ENCODE peak calls at places on chromosome 22, in six cellular contexts. R, E, V, G, Z and T are unnamed samples.

GRCh38 chr22:32555546-32555945 is 80.9 kb downstream of the FBXO7 start:
- DNase-seq in R (no peak), E (no peak), V (no peak), G (no peak), Z (no peak), T (no peak)

GRCh38 chr22:20239951-20240773 is 28.0 kb downstream of the RTN4R start:
- DNase-seq in R (no peak), E (peak; percentile 95), V (no peak), G (no peak), Z (no peak), T (peak; percentile 49)

GRCh38 chr22:27797793-27798525 is 3.6 kb downstream of the MN1 start:
- DNase-seq in R (no peak), E (no peak), V (no peak), G (no peak), Z (no peak), T (no peak)

GRCh38 chr22:45686842-45687241 is 15.2 kb downstream of the ATXN10 start:
- DNase-seq in R (no peak), E (no peak), V (no peak), G (no peak), Z (no peak), T (no peak)

GRCh38 chr22:35306350-35306967 is 6.8 kb downstream of the TOM1 start:
- DNase-seq in R (no peak), E (no peak), V (no peak), G (no peak), Z (no peak), T (no peak)

GRCh38 chr22:21087119-21087518 is 41.4 kb downstream of the LRRC74B start:
- DNase-seq in R (no peak), E (no peak), V (no peak), G (no peak), Z (no peak), T (no peak)

GRCh38 chr22:27531782-27532530 is 269.6 kb downstream of the MN1 start:
- DNase-seq in R (no peak), E (no peak), V (no peak), G (no peak), Z (no peak), T (no peak)

GRCh38 chr22:19373450-19373849 is 58.1 kb downstream of the HIRA start:
- DNase-seq in R (no peak), E (no peak), V (no peak), G (no peak), Z (no peak), T (no peak)

GRCh38 chr22:46589141-46589748 is 30.9 kb upstream of the GRAMD4 start:
- DNase-seq in R (no peak), E (no peak), V (no peak), G (no peak), Z (no peak), T (no peak)

GRCh38 chr22:31681625-31682345 is 19.8 kb upstream of the PISD start:
- DNase-seq in R (peak; percentile 44), E (no peak), V (no peak), G (no peak), Z (peak; percentile 55), T (no peak)

GRCh38 chr22:21921184-21921721 is 31.4 kb downstream of the PPM1F start:
- DNase-seq in R (no peak), E (no peak), V (no peak), G (no peak), Z (no peak), T (no peak)

GRCh38 chr22:37059876-37060449 is 8.4 kb downstream of the KCTD17 start:
- DNase-seq in R (no peak), E (peak; percentile 49), V (no peak), G (no peak), Z (no peak), T (peak; percentile 42)

GRCh38 chr22:30485362-30485988 is 13.7 kb upstream of the SEC14L3 start:
- DNase-seq in R (peak; percentile 71), E (peak; percentile 66), V (peak; percentile 53), G (peak; percentile 28), Z (no peak), T (peak; percentile 72)

GRCh38 chr22:32820131-32820882 is 18.8 kb downstream of the TIMP3 start:
- DNase-seq in R (no peak), E (no peak), V (no peak), G (no peak), Z (peak; percentile 35), T (no peak)

GRCh38 chr22:39175127-39176066 is 22.9 kb upstream of the CBX7 start:
- DNase-seq in R (no peak), E (no peak), V (no peak), G (no peak), Z (peak; percentile 60), T (no peak)
- TF ChIP-seq CTCF in R (no peak), E (no peak), V (no peak), G (no peak), Z (no peak), T (no peak)

DNA sequence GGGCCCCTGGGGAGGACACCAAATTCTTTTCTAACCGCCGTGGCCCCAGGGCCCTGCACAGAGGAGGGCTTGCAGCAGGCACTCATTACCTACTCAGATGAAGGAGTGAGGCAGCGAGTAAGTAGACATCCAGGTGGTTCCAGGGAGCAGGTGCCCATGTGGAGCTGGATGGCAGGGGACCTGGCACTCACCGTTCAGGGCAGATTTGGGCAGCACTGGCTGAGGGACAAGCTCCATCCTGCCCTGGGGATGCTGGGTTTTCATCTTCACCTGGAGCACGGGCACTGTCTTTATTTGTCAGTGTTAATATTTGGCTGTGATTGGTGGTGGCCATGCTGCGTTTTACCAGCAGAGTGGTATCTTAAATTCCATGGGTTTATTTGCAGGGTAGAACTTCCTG is 1182.7 kb downstream of the BRD1 start:
- DNase-seq in R (no peak), E (no peak), V (no peak), G (no peak), Z (no peak), T (no peak)
- H3K9me3 ChIP-seq in R (no peaks in the 10 kb centered on the region), E (no peaks in the 10 kb centered on the region), V (no peaks in the 10 kb centered on the region), G (no peaks in the 10 kb centered on the region), Z (no peaks in the 10 kb centered on the region), T (no peaks in the 10 kb centered on the region)

GRCh38 chr22:49923445-49923844 is 5.0 kb downstream of the CRELD2 start:
- DNase-seq in R (no peak), E (no peak), V (no peak), G (no peak), Z (no peak), T (peak; percentile 15)
- TF ChIP-seq CTCF in R (no peak), E (peak; percentile 21), V (peak; percentile 11), G (peak; percentile 28), Z (no peak), T (peak; percentile 29)

DNA sequence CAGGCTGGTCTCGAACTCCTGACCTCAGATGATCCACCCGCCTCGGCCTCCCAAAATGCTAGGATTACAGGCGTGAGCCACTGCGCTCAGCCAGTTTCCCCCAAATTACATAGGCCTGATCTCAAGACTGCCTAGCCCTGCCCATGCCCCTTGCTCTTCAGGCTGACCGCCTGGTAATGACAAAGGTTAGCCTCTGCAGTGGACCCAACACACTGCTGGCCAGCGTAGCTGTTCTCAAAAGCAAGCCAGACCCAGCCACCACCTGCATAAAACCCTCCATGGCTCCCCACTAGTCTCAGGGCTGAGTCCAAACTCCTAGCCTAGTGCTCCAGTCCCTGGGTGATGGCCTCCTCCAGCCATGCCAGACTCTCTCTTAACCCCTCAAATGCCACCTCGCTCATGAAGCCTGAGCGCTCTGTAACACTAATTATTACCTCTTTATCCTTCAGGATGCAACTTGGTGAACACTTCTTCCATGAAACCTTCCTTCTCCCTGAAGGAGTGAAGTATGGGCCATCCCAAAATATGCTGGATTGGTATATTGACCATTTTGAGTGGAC is 836 bp upstream of the RSPH14 start:
- DNase-seq in R (no peak), E (no peak), V (no peak), G (no peak), Z (no peak), T (no peak)
- H3K9me3 ChIP-seq in R (no peaks in the 10 kb centered on the region), E (no peaks in the 10 kb centered on the region), V (no peaks in the 10 kb centered on the region), G (no peaks in the 10 kb centered on the region), Z (no peaks in the 10 kb centered on the region), T (no peaks in the 10 kb centered on the region)

GRCh38 chr22:23178512-23179254 is 1.6 kb upstream of the BCR start:
- DNase-seq in R (peak; percentile 74), E (peak; percentile 73), V (peak; percentile 47), G (peak; percentile 27), Z (peak; percentile 81), T (peak; percentile 80)

GRCh38 chr22:23179381-23180294 is 671 bp upstream of the BCR start:
- DNase-seq in R (peak; percentile 61), E (no peak), V (no peak), G (no peak), Z (peak; percentile 90), T (no peak)

GRCh38 chr22:23181763-23182288 is 1.5 kb downstream of the BCR start:
- DNase-seq in R (no peak), E (no peak), V (no peak), G (no peak), Z (peak; percentile 70), T (no peak)

GRCh38 chr22:23180893-23181762 is 819 bp downstream of the BCR start:
- DNase-seq in R (peak; percentile 44), E (no peak), V (no peak), G (no peak), Z (peak; percentile 73), T (no peak)

DNA sequence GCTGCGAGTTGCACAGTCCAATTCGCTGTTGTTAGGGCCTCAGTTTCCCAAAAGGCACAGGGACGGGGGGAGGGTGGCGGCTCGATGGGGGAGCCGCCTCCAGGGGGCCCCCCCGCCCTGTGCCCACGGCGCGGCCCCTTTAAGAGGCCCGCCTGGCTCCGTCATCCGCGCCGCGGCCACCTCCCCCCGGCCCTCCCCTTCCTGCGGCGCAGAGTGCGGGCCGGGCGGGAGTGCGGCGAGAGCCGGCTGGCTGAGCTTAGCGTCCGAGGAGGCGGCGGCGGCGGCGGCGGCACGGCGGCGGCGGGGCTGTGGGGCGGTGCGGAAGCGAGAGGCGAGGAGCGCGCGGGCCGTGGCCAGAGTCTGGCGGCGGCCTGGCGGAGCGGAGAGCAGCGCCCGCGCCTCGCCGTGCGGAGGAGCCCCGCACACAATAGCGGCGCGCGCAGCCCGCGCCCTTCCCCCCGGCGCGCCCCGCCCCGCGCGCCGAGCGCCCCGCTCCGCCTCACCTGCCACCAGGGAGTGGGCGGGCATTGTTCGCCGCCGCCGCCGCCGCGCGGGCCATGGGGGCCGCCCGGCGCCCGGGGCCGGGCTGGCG is at the start of gene BCR:
- DNase-seq in R (peak; percentile 80), E (peak; percentile 67), V (peak; percentile 58), G (peak; percentile 34), Z (peak; percentile 89), T (peak; percentile 77)
- TF ChIP-seq CTCF in R (no peak), E (peak; percentile 12), V (no peak), G (no peak), Z (no peak), T (no peak)

GRCh38 chr22:47775686-47776085 is 1013.2 kb downstream of the TBC1D22A start:
- DNase-seq in R (no peak), E (no peak), V (no peak), G (no peak), Z (no peak), T (no peak)
- H3K9me3 ChIP-seq in R (no peaks in the 10 kb centered on the region), E (peaks cover 4% of the 10 kb centered on the region), V (no peaks in the 10 kb centered on the region), G (no peaks in the 10 kb centered on the region), Z (no peaks in the 10 kb centered on the region), T (peaks cover 3% of the 10 kb centered on the region)